ENCODE peak calls at places on chromosomes 16 and 17, in nine cellular contexts. D, J, S, X, Z, V, O, G and W are unnamed samples.
A peak's percentile ranks its signal among the peaks of the same experiment; 100 is the strongest.

GRCh38 chr17:44959821-44960523 is 8.1 kb downstream of the C1QL1 start:
- DNase-seq in V (no peak), G (no peak), D (no peak), O (no peak), S (no peak), Z (no peak), X (no peak), J (no peak), W (no peak)

GRCh38 chr17:17537311-17538099 is 41.3 kb upstream of the RASD1 start:
- DNase-seq in Z (no peak), V (peak; percentile 44), J (no peak), G (peak; percentile 37), O (no peak), S (peak; percentile 47), D (no peak), X (no peak), W (no peak)

GRCh38 chr17:39132192-39132600 is 19.2 kb downstream of the PLXDC1 start:
- DNase-seq in S (no peak), G (peak; percentile 86), X (no peak), O (peak; percentile 57), D (peak; percentile 84), V (peak; percentile 73), J (peak; percentile 86), Z (no peak), W (peak; percentile 15)

GRCh38 chr17:59804910-59805381 is 87.8 kb downstream of the TUBD1 start:
- DNase-seq in J (peak; percentile 61), O (no peak), X (no peak), S (no peak), V (no peak), G (no peak), Z (no peak), D (peak; percentile 65), W (no peak)

GRCh38 chr16:87127061-87127765 is 190.0 kb downstream of the C16orf95 start:
- DNase-seq in D (peak; percentile 24), X (peak; percentile 75), Z (no peak), V (no peak), O (peak; percentile 78), S (no peak), G (peak; percentile 44), J (peak; percentile 49), W (no peak)

GRCh38 chr16:86924537-86924936 is 346.2 kb downstream of the FOXL1 start:
- DNase-seq in D (peak; percentile 94), S (no peak), G (peak; percentile 97), X (no peak), O (peak; percentile 85), Z (no peak), J (peak; percentile 80), V (no peak), W (peak; percentile 62)

GRCh38 chr17:45160505-45161287 is 979 bp upstream of the HEXIM2 start:
- DNase-seq in Z (no peak), D (peak; percentile 63), V (peak; percentile 88), O (peak; percentile 75), X (peak; percentile 82), G (peak; percentile 61), J (peak; percentile 69), S (peak; percentile 68), W (peak; percentile 54)

GRCh38 chr17:4518901-4519300 is 20.2 kb downstream of the SPNS2 start:
- DNase-seq in D (no peak), J (no peak), V (no peak), G (no peak), O (no peak), X (no peak), Z (no peak), S (no peak), W (no peak)

GRCh38 chr16:72013888-72014538 is 5.5 kb downstream of the DHODH start:
- DNase-seq in O (no peak), D (no peak), G (no peak), V (peak; percentile 68), X (no peak), Z (no peak), J (no peak), S (no peak), W (no peak)
- H3K4me3 ChIP-seq in O (no peak overlapping the region), D (no peak overlapping the region), G (no peak overlapping the region), V (no peak overlapping the region), X (no peak overlapping the region), Z (no peak overlapping the region), J (no peak overlapping the region), S (no peak overlapping the region), W (no peak overlapping the region)

GRCh38 chr17:1591474-1592090 is 29.0 kb upstream of the PITPNA start:
- DNase-seq in J (no peak), G (no peak), X (no peak), O (no peak), S (no peak), Z (no peak), V (no peak), D (no peak), W (no peak)
- TF ChIP-seq CTCF in J (no peak), G (no peak), X (no peak), O (no peak), S (no peak), Z (no peak), V (no peak), D (no peak), W (no peak)

GRCh38 chr17:77674358-77674757 is 284.1 kb upstream of the TNRC6C start:
- DNase-seq in S (no peak), J (no peak), V (no peak), Z (no peak), G (no peak), O (no peak), X (no peak), D (no peak), W (no peak)
- H3K4me3 ChIP-seq in S (no peak overlapping the region), J (no peak overlapping the region), V (no peak overlapping the region), Z (no peak overlapping the region), G (no peak overlapping the region), O (no peak overlapping the region), X (no peak overlapping the region), D (no peak overlapping the region), W (no peak overlapping the region)

DNA sequence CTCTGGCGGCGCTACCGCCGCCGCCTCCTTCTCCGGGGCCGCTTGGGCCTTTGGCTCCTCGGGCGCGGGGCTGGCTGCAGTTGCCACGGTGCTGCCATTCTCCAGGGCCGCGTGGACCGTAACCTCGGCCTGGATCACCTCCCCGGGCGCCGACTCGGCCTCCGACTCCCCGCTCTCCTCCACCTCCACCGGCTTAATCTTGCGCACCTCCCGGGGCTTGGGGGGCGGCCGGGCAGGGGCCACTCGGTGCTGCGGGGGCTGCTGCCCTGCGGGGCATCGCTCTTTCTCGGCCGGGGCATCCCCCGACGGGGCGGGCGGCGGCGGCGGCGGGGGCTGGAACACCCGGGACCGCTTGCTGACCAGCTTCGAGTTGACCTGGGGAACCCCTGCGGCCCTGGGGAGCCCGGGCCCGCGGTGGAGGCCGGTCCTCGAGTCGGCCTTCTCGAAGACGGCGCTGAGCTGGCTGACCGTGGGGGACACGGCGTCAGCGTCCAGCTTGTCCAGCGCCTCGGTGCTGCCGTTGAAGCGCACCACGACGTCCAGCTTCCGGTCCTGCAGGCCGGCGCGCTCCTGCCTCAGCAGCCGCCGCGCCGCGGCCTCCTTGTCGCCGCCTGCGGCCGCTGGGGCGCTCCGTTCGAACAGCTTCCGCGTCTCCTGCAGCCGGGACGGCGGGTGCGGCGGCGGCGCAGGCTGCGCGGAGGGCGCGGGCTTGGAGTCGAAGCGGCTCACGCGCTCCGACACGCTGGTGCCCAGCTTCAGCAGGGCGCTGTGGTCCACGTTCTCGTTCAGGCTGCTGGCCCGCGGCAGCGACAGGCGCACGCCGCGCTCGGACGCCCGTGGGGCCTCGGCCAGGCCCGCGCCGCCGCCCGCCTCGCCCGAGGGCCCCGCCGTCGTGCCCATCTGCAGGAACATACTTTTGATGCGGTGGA is 788 bp downstream of the PPP1R9B start:
- DNase-seq in G (peak; percentile 48), X (peak; percentile 70), D (peak; percentile 62), O (no peak), Z (no peak), V (peak; percentile 83), S (no peak), J (peak; percentile 49), W (peak; percentile 68)
- TF ChIP-seq CTCF in G (no peak), X (peak; percentile 16), D (no peak), O (no peak), Z (no peak), V (peak; percentile 6), S (no peak), J (no peak), W (no peak)

DNA sequence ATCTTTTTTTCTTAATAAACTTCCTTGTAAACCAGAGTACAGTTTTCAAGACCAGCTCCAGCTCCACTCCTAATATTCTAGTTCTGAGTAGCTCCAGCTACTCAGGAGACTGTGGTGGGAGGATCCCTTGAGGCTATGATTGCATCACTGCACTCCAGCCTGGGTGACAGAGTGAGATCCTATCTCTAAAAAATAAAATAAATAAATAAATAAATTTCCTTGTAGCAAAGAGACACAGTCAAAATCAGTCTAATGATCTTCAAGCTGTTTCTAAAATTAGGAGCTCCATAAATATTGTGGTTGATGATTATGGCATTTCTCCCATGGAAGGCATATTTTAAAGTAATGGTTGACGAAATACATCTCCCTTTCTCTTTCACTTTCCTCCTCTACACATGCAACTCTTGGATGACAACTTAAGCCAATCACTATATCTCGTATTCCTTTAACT is 42.3 kb upstream of the TAOK1 start:
- DNase-seq in J (peak; percentile 51), V (no peak), O (peak; percentile 7), X (no peak), S (no peak), D (peak; percentile 36), Z (peak; percentile 44), G (no peak), W (no peak)
- H3K4me3 ChIP-seq in J (no peak overlapping the region), V (no peak overlapping the region), O (no peak overlapping the region), X (no peak overlapping the region), S (no peak overlapping the region), D (no peak overlapping the region), Z (no peak overlapping the region), G (no peak overlapping the region), W (no peak overlapping the region)

GRCh38 chr16:3665508-3665907 is 11.0 kb downstream of the DNASE1 start:
- DNase-seq in V (peak; percentile 38), Z (no peak), X (no peak), J (no peak), O (no peak), S (no peak), D (no peak), G (no peak), W (no peak)
- TF ChIP-seq CTCF in V (no peak), Z (no peak), X (no peak), J (no peak), O (no peak), S (no peak), D (no peak), G (no peak), W (no peak)

DNA sequence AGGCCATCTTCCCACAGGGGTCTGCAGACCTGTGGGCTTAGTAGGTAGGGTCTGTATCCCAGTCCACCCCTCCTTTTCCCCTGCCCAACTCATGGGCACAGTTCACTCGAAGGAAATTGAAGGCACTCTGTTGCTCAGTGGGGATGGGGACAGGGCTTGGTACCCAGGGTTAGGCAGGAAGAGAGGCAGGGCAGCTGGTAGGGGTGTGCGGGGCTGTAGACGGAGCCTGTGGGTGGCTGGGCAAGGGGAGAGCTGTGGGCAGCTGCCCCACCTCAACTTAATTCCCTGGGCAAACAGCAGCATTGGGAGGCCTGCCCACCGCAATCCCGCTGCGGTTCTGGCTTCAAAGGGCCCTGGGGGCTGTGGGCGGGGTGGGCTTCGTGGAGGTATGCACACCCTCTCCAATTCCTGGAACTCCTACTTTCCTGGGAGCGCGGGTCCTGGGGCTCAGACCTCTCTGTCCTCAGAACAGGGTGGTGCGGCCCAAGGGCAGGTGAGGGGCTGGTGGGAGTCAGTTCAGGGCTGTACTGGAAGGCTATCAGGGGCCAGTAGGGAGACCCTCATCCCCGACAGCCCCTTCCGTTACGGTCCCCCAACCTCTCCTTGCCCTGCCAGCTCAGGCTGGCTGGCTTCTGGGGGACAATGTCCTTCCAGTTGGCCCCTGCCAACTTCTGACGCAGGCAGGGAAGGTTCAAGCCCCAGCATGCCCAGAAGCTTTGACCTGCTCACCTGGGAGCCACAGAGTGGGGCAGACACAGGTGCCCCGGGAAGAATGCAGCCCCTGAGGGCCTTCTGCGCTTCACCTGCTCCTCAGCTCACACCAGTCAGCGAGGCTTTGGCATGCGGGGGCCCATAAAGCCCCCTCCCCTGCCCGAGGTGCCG is 9.1 kb downstream of the FOXJ1 start:
- DNase-seq in D (no peak), G (no peak), O (no peak), V (no peak), Z (no peak), X (no peak), J (no peak), S (no peak), W (peak; percentile 43)
- H3K4me3 ChIP-seq in D (no peak overlapping the region), G (no peak overlapping the region), O (no peak overlapping the region), V (no peak overlapping the region), Z (no peak overlapping the region), X (no peak overlapping the region), J (no peak overlapping the region), S (no peak overlapping the region), W (no peak overlapping the region)